ENCODE peak calls at places on chromosomes 16 and 17, in five cellular contexts. X, E, S, B and H are unnamed samples.

GRCh38 chr17:78502611-78503148 is 74.5 kb downstream of the DNAH17 start:
- DNase-seq in B (no peak), X (no peak), E (no peak), S (no peak), H (no peak)

GRCh38 chr17:1976000-1976682 is 49.0 kb downstream of the RTN4RL1 start:
- DNase-seq in E (no peak), S (no peak), B (no peak), X (no peak), H (no peak)

GRCh38 chr17:48728232-48729231 is at the start of gene HOXB13:
- DNase-seq in X (no peak), S (peak), B (no peak), E (no peak), H (no peak)

GRCh38 chr16:86306811-86307517 is 203.4 kb upstream of the FOXF1 start:
- DNase-seq in B (no peak), S (peak), X (no peak), E (no peak), H (no peak)

GRCh38 chr16:24204150-24204665 is 51.9 kb upstream of the CACNG3 start:
- DNase-seq in S (no peak), X (no peak), B (no peak), E (no peak), H (no peak)

GRCh38 chr16:86597880-86598606 is 19.7 kb downstream of the FOXL1 start:
- DNase-seq in X (no peak), E (no peak), S (no peak), B (no peak), H (no peak)

GRCh38 chr16:68298907-68299515 is 11.7 kb downstream of the SLC7A6OS start:
- DNase-seq in B (peak), X (peak), S (peak), E (no peak), H (no peak)

GRCh38 chr17:10606110-10606509 is 51.0 kb downstream of the MYH3 start:
- DNase-seq in X (no peak), S (no peak), B (no peak), E (no peak), H (no peak)

GRCh38 chr16:27646811-27647210 is 96.9 kb downstream of the KATNIP start:
- DNase-seq in E (no peak), S (no peak), B (no peak), X (no peak), H (no peak)

GRCh38 chr17:34782271-34782670 is 179.0 kb downstream of the CCT6B start:
- DNase-seq in B (no peak), S (no peak), E (no peak), X (no peak), H (no peak)

GRCh38 chr16:3650631-3651265 is 3.7 kb upstream of the DNASE1 start:
- DNase-seq in E (peak), B (no peak), S (peak), X (no peak), H (peak)

GRCh38 chr16:55735120-55735781 is 79.5 kb downstream of the SLC6A2 start:
- DNase-seq in X (no peak), S (no peak), E (peak), B (no peak), H (no peak)

GRCh38 chr16:27258241-27258734 is 10.3 kb downstream of the NSMCE1 start:
- DNase-seq in X (no peak), E (peak), B (no peak), S (no peak), H (no peak)

GRCh38 chr16:12896562-12896961 is 4.8 kb upstream of the SHISA9 start:
- DNase-seq in S (no peak), X (no peak), B (peak), E (no peak), H (no peak)

GRCh38 chr17:67358612-67359011 is 7.8 kb downstream of the PSMD12 start:
- DNase-seq in B (no peak), E (no peak), S (no peak), X (no peak), H (no peak)

GRCh38 chr17:82416771-82417170 is 1.4 kb upstream of the HEXD start:
- DNase-seq in B (no peak), E (no peak), S (no peak), X (no peak), H (no peak)

GRCh38 chr16:56990407-56991286 is 1.3 kb downstream of the NLRC5 start:
- DNase-seq in E (no peak), B (no peak), S (peak), X (no peak), H (no peak)

GRCh38 chr16:56226187-56226586 is 34.9 kb downstream of the GNAO1 start:
- DNase-seq in S (no peak), E (no peak), X (peak), B (no peak), H (no peak)

GRCh38 chr16:24736758-24737157 is 7.3 kb downstream of the TNRC6A start:
- DNase-seq in X (no peak), E (no peak), S (no peak), B (no peak), H (no peak)

GRCh38 chr17:17495448-17496188 is 577 bp downstream of the RASD1 start:
- DNase-seq in E (no peak), B (peak), X (no peak), S (peak), H (peak)

GRCh38 chr17:40019140-40019991 is 4.1 kb downstream of the CSF3 start:
- DNase-seq in B (peak), E (no peak), X (peak), S (peak), H (no peak)

GRCh38 chr17:6524520-6524919 is 31.8 kb downstream of the PITPNM3 start:
- DNase-seq in B (no peak), S (no peak), E (no peak), X (no peak), H (no peak)

GRCh38 chr17:6523330-6523729 is 33.0 kb downstream of the PITPNM3 start:
- DNase-seq in S (peak), X (no peak), E (no peak), B (no peak), H (peak)

GRCh38 chr17:6523809-6524355 is 32.5 kb downstream of the PITPNM3 start:
- DNase-seq in X (no peak), E (no peak), B (no peak), S (peak), H (peak)

GRCh38 chr17:6525111-6525510 is 31.2 kb downstream of the PITPNM3 start:
- DNase-seq in X (no peak), S (peak), E (no peak), B (no peak), H (peak)

DNA sequence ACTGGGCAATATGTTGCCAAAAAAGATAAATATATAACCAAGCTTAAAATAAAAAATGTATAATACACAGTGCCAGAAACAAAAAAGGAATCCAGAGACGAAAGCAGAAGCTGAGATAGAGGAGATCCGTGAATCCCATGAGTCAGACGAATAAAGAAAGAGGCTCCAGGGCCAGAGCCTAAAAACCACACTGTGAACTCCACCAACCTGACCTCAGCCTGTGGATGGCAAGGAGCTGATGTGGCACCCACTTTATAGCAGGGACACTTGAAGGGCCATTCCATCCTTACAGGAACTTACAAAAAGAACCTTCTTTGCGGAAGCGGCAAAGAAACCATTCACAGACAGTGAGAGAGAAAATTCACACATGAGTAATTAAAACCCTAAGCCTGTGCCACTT is 34.7 kb downstream of the PITPNM3 start:
- DNase-seq in X (no peak), S (no peak), E (no peak), B (no peak), H (no peak)
- TF ChIP-seq CTCF in X (no peak), S (no peak), E (no peak), B (no peak), H (no peak)

GRCh38 chr17:13352747-13353415 is 248.8 kb downstream of the HS3ST3A1 start:
- DNase-seq in X (no peak), B (no peak), S (no peak), E (no peak), H (no peak)
- TF ChIP-seq CTCF in X (no peak), B (no peak), S (no peak), E (no peak), H (no peak)

DNA sequence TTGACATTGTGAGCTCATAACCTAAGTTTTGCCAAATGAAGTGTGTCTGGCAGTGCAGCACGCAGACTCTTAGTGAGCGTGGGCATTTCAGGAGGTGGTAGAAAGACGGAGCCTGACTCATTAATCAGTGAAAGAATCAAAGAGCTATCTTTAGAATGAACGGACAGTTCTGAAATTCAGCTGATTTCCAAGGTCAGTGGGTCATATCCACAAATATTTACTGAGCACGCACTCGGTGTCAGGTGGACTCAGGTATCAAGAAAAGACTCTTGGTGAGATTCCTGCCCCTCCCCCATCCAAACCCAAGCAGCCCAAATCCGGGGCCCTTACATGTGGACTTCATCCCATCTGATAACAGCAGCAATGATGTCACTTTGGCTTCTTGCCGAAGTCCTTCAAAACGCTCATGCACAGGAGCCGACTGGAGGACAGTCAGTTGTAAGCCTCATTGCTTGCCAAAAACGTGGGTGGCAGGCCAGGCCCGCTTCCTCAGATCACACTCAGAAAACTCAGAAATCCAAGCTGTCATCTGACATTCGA is 185.8 kb downstream of the HS3ST3A1 start:
- DNase-seq in B (peak), E (no peak), S (no peak), X (no peak), H (no peak)
- TF ChIP-seq CTCF in B (no peak), E (no peak), S (no peak), X (no peak), H (no peak)

DNA sequence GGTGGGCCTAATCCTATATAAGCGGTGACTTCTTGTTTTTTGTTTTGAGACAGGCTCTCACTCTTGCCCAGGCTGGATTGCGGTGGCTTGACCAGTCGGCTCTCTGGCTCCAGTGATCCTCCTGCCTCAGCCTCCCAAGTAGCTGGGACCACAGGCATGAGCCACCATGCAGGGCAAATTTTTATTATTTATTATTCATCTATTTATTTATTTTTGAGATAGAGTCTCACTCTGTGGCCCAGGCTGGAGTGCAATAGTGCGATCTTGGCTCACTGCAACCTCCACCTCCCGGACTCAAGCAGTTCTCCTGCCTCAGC is 4.7 kb upstream of the RNF213 start:
- DNase-seq in S (no peak), B (no peak), X (no peak), E (no peak), H (no peak)
- TF ChIP-seq CTCF in S (no peak), B (no peak), X (no peak), E (no peak), H (no peak)

DNA sequence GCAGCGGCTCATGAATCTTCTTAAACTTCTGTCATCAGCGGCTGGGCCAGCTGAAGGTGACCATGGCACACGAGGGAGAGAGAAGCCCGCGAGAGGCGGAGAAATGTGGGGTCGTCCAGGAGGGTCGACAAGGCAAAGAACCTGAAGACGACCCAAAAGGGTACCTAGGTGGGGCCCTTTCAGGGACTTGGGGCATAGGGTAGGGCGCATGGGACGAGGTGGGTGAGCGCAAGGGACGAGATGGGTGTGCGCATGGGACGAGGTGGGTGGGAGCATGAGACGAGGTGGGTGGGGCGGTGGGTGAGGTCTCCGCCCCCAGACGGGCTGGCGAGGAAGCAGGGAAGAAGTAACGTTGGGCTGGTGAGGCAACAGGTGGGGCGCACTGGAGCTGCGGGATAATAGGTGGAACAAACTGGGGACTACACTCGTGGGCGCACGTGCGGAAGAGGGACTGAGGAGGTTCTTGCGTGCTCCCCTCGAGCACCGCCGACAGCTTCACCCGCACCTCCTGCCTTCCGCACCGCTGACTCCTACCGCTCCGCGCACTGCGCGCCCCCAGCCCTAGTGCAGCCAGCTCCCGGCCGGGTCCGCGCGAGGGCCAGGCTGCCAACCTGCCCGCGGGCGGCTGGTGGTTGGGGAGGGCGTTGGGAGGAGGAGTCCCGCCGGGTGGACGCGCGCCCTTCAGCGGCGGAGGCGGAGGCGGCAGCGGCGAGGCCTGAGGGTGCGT is 23.2 kb upstream of the CRYM start:
- DNase-seq in E (peak), B (peak), X (peak), S (peak), H (peak)
- TF ChIP-seq CTCF in E (peak), B (peak), X (no peak), S (peak), H (peak)

GRCh38 chr17:49788443-49789277 is at the start of gene KAT7:
- DNase-seq in S (peak), E (peak), X (peak), B (peak), H (peak)
- TF ChIP-seq CTCF in S (no peak), E (no peak), X (no peak), B (no peak), H (no peak)

GRCh38 chr17:31533546-31534155 is 142.2 kb downstream of the RAB11FIP4 start:
- DNase-seq in B (peak), E (no peak), S (no peak), X (no peak), H (no peak)
- TF ChIP-seq CTCF in B (peak), E (peak), S (peak), X (peak), H (peak)

DNA sequence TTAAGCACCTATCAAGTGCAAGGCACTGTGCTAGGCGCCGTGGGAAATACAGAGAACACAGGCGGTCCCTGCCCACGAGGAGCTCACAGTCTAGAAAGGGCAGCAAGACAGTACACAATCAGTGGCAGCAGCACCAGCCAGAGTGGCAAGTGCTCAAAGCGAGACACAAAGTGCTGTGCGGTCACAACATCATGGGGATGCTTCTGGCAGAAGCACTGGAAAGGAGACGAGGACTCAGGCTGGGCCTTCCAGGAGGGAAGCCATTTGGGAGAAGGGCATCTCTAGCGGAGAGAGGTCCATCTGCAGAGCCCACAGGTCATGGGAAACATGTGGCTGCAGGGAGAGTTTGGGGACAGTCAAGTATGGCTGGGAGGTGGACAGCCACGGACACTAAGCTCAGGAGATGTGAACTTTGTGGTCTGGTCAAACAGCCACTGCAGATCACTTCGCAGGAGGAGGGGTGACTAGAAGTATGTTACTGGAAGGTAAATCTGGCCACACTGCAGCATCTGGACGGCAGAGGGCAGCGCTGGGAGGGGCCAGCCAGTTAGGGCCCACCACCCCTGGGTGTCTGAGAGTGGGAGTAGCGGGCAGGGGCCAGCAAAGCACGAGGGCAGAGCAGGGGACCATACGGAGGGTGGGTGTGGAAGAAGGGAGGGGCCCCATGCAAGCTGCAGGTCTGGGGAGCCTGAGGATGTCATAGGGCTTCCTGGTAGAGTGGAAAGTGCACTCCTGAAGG is 71.1 kb downstream of the N4BP1 start:
- DNase-seq in B (no peak), X (no peak), S (peak), E (peak), H (no peak)
- TF ChIP-seq CTCF in B (peak), X (peak), S (no peak), E (peak), H (peak)

DNA sequence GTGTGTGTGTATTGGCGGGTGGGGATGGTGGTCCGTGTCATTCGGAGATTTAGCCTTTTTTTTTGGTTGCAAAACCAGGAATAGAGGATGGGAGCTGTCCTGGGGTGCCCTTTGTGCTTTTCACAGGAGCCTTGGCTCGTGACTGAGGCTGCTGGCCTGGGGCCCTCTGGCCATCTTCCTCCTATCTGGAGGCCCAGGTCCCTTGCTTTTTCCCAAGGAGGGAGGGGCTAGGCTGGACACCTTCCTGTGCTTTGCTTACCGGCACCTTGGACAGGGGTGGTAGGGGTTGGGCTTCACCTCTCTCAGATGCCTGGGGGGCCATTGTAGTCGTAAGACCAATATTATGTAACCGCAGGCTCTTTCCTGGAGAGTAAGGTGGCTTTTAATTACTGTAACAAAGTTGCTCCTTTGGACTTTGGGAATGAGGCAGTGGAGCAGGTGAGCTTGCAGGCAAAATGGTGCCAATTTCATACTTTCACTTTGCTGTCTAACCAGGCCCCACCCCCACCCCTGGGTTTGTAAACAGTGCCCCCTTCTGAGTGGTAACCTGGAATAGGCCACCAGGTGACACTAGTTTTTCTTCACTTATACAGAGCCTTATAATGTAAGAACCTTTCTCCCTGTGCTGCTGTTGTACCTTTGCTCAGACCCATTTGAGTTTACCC is 1.2 kb downstream of the DYNLL2 start:
- DNase-seq in X (peak), S (peak), E (peak), B (no peak), H (no peak)
- TF ChIP-seq CTCF in X (peak), S (no peak), E (no peak), B (peak), H (peak)

DNA sequence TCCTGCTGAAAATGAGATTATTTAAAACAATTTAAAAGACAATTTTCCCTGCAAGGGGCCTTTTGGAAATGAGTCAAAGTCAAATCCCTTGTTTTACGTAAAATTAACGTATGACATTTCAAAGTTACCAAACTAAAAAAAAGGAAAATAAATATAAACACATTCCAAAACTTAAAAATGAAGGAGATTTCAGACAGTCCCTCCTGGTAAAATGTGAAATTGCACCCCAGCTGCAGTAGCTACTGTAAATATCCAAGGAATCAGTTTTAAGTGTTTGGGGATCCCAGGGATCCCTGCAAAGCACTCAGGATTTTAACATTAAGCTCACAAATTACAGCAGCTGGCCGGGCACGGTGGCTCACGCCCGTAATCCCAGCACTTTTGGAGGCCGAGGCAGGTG is 63.3 kb downstream of the NXN start:
- DNase-seq in X (no peak), S (no peak), E (no peak), B (no peak), H (no peak)
- TF ChIP-seq CTCF in X (no peak), S (no peak), E (peak), B (peak), H (peak)